ENCODE peak calls at places on chromosome 2, in seven cellular contexts. W is NCI-H1092; F is NCI-H774; I is pons; P is AG08396; D is stimulated activated CD4-positive, alpha-beta T cell treated with anti-CD3 and anti-CD28 coated beads, TNF-alpha, amount 100 ng/mL, for 4 hours; S is GM12865. M is an unnamed sample.
A peak's percentile ranks its signal among the peaks of the same experiment; 100 is the strongest.

GRCh38 chr2:204655626-204656025 is 110.4 kb downstream of the PARD3B start:
- DNase-seq in F (no peak), S (no peak), I (no peak), P (no peak), W (no peak), D (no peak), M (no peak)

GRCh38 chr2:205800804-205801203 is 118.5 kb downstream of the NRP2 start:
- DNase-seq in P (peak; percentile 74), W (no peak), S (no peak), D (no peak), F (no peak), I (no peak), M (peak; percentile 80)

GRCh38 chr2:127645395-127646291 is at the start of gene GPR17:
- DNase-seq in D (no peak), I (peak; percentile 63), P (no peak), S (no peak), F (no peak), W (no peak), M (peak; percentile 51)

GRCh38 chr2:128696421-128696820 is 377.8 kb upstream of the HS6ST1 start:
- DNase-seq in D (no peak), F (no peak), I (no peak), W (no peak), P (no peak), S (no peak), M (peak; percentile 38)

GRCh38 chr2:205858781-205859478 is 176.6 kb downstream of the NRP2 start:
- DNase-seq in W (no peak), F (no peak), P (peak; percentile 63), I (no peak), D (no peak), S (peak; percentile 26), M (no peak)

GRCh38 chr2:41605914-41606313 is 441.9 kb upstream of the PKDCC start:
- DNase-seq in D (no peak), S (no peak), I (no peak), W (no peak), F (no peak), P (no peak), M (no peak)

GRCh38 chr2:134866498-134867099 is 28.2 kb downstream of the ACMSD start:
- DNase-seq in F (no peak), P (peak; percentile 57), S (no peak), I (no peak), W (no peak), D (no peak), M (no peak)

GRCh38 chr2:46876741-46877384 is 38.7 kb downstream of the MCFD2 start:
- DNase-seq in P (peak; percentile 46), D (no peak), F (peak; percentile 12), W (peak; percentile 34), S (peak; percentile 53), I (peak; percentile 65), M (peak; percentile 68)

GRCh38 chr2:145755019-145755837 is 1235.3 kb upstream of the ZEB2 start:
- DNase-seq in D (no peak), I (no peak), W (no peak), S (no peak), P (no peak), F (no peak), M (peak; percentile 28)

GRCh38 chr2:197804758-197805597 is 585 bp downstream of the PLCL1 start:
- DNase-seq in S (peak; percentile 24), D (no peak), I (no peak), W (no peak), F (no peak), P (peak; percentile 47), M (peak; percentile 32)

GRCh38 chr2:174003635-174004310 is 38.6 kb upstream of the SP3 start:
- DNase-seq in D (no peak), S (no peak), I (no peak), W (no peak), P (no peak), F (no peak), M (peak; percentile 78)

GRCh38 chr2:72605836-72606442 is 219.9 kb downstream of the EXOC6B start:
- DNase-seq in W (no peak), F (no peak), P (peak; percentile 10), D (no peak), I (peak; percentile 19), S (peak; percentile 19), M (peak; percentile 25)